ENCODE peak calls at places on chromosomes 13 and 19, in ten cellular contexts. T is Peyer's patch, C is esophagus squamous epithelium, M is upper lobe of left lung, P is body of pancreas, W is IMR-90, E is tibial nerve, Z is heart left ventricle, B is H1, V is uterus. Y is an unnamed sample. For H3K4me1, the result is how much of the 10 kb centered on the place peaks cover.

GRCh38 chr19:14375055-14375581 is 6.1 kb upstream of the ADGRE5 start:
- DNase-seq in M (peak), E (no peak), P (peak), V (no peak), W (no peak), B (no peak), C (peak), Z (peak), T (peak), Y (no peak)

GRCh38 chr13:48431431-48431830 is 18.5 kb upstream of the LPAR6 start:
- DNase-seq in E (no peak), T (no peak), C (no peak), M (no peak), P (no peak), Z (no peak), B (no peak), V (no peak), W (no peak), Y (no peak)

GRCh38 chr19:23867895-23868294 is 46.8 kb upstream of the ZNF726 start:
- DNase-seq in B (no peak), C (no peak), Z (no peak), P (no peak), W (no peak), V (no peak), T (no peak), E (no peak), M (no peak), Y (no peak)

GRCh38 chr19:10686661-10687517 is 14.3 kb upstream of the QTRT1 start:
- DNase-seq in V (no peak), C (no peak), B (no peak), W (peak), P (no peak), T (no peak), Z (peak), M (no peak), E (no peak), Y (no peak)

GRCh38 chr13:105655046-105655445 is 880.4 kb downstream of the EFNB2 start:
- DNase-seq in M (no peak), P (no peak), V (no peak), Z (no peak), T (no peak), C (no peak), E (no peak), W (peak), B (no peak), Y (no peak)

GRCh38 chr19:29741776-29742175 is 26.7 kb upstream of the C19orf12 start:
- DNase-seq in W (no peak), Z (no peak), C (no peak), B (no peak), E (no peak), V (no peak), T (no peak), P (no peak), M (no peak), Y (no peak)

GRCh38 chr13:45370922-45371406 is 30.0 kb upstream of the TPT1 start:
- DNase-seq in Z (peak), B (peak), V (peak), C (no peak), W (peak), T (peak), P (peak), M (peak), E (peak), Y (peak)

GRCh38 chr19:30227661-30228112 is 144.5 kb upstream of the ZNF536 start:
- DNase-seq in Z (peak), B (peak), P (peak), M (peak), V (peak), T (no peak), W (peak), E (no peak), C (no peak), Y (peak)

GRCh38 chr13:110524484-110525254 is 36.9 kb downstream of the RAB20 start:
- DNase-seq in M (peak), W (no peak), C (no peak), P (peak), Z (peak), V (no peak), E (no peak), B (no peak), T (no peak), Y (no peak)

GRCh38 chr19:54572696-54573311 is 786 bp upstream of the LILRA2 start:
- DNase-seq in B (no peak), E (no peak), M (peak), Z (no peak), V (no peak), C (no peak), T (peak), W (no peak), P (no peak), Y (no peak)

GRCh38 chr19:13781547-13781946 is 7.3 kb downstream of the C19orf53 start:
- DNase-seq in Z (peak), P (peak), M (peak), W (peak), E (peak), C (no peak), V (peak), B (peak), T (peak), Y (peak)

GRCh38 chr19:34990578-34991192 is 9.4 kb upstream of the GRAMD1A start:
- DNase-seq in B (no peak), C (no peak), Z (no peak), T (no peak), M (no peak), V (no peak), W (no peak), E (no peak), P (no peak), Y (no peak)

GRCh38 chr19:34991542-34992333 is 8.4 kb upstream of the GRAMD1A start:
- DNase-seq in M (no peak), Z (no peak), C (no peak), P (no peak), E (no peak), T (no peak), W (no peak), B (no peak), V (no peak), Y (no peak)

GRCh38 chr19:34985249-34986022 is 14.7 kb upstream of the GRAMD1A start:
- DNase-seq in P (peak), T (peak), M (peak), E (no peak), V (no peak), Z (no peak), C (no peak), W (peak), B (peak), Y (no peak)

GRCh38 chr19:34988119-34988518 is 12.0 kb upstream of the GRAMD1A start:
- DNase-seq in E (no peak), Z (no peak), C (no peak), B (no peak), W (no peak), T (no peak), M (no peak), P (no peak), V (no peak), Y (no peak)

GRCh38 chr19:34989248-34989797 is 10.8 kb upstream of the GRAMD1A start:
- DNase-seq in T (no peak), V (no peak), C (no peak), M (no peak), Z (no peak), P (no peak), E (no peak), W (no peak), B (no peak), Y (no peak)
- TF ChIP-seq POLR2A in T (no peak), V (no peak), C (no peak), M (no peak), Z (no peak), P (no peak), E (no peak), W (no peak), B (no peak), Y (no peak)

GRCh38 chr19:48556825-48557224 is 4.9 kb downstream of the SULT2B1 start:
- DNase-seq in W (no peak), E (no peak), Z (no peak), P (no peak), M (no peak), B (no peak), V (no peak), T (no peak), C (no peak), Y (no peak)

GRCh38 chr19:48561412-48561811 is 9.4 kb downstream of the SULT2B1 start:
- DNase-seq in W (no peak), M (no peak), E (no peak), C (no peak), B (no peak), Z (no peak), P (no peak), T (no peak), V (no peak), Y (no peak)

GRCh38 chr19:48558018-48558684 is 6.2 kb downstream of the SULT2B1 start:
- DNase-seq in C (no peak), W (peak), E (no peak), Z (no peak), B (no peak), P (peak), M (peak), V (no peak), T (no peak), Y (no peak)

GRCh38 chr19:48556163-48556562 is 4.2 kb downstream of the SULT2B1 start:
- DNase-seq in C (no peak), V (no peak), W (peak), P (no peak), Z (no peak), M (no peak), T (no peak), E (no peak), B (no peak), Y (no peak)

GRCh38 chr19:48560095-48560530 is 8.1 kb downstream of the SULT2B1 start:
- DNase-seq in P (no peak), Z (no peak), T (no peak), B (no peak), V (no peak), E (no peak), W (no peak), M (no peak), C (no peak), Y (no peak)
- H3K4me1 ChIP-seq in P (under half), Z (under half), T (under half), B (under half), V (under half), E (under half), W (under half), M (under half), C (half or more), Y (under half)

GRCh38 chr19:485583-486236 is 10.6 kb upstream of the MADCAM1 start:
- DNase-seq in V (no peak), Z (no peak), E (peak), B (no peak), C (no peak), M (no peak), T (no peak), P (peak), W (no peak), Y (no peak)

GRCh38 chr19:489418-490196 is 6.7 kb upstream of the MADCAM1 start:
- DNase-seq in M (no peak), W (peak), P (no peak), C (no peak), T (no peak), Z (no peak), B (peak), V (peak), E (no peak), Y (no peak)

GRCh38 chr19:492091-492531 is 4.2 kb upstream of the MADCAM1 start:
- DNase-seq in M (no peak), Z (peak), B (no peak), V (no peak), C (no peak), T (no peak), W (no peak), E (no peak), P (no peak), Y (no peak)

GRCh38 chr19:491146-491741 is 5.0 kb upstream of the MADCAM1 start:
- DNase-seq in W (no peak), C (no peak), B (peak), Z (peak), P (no peak), M (no peak), T (no peak), V (no peak), E (no peak), Y (no peak)

DNA sequence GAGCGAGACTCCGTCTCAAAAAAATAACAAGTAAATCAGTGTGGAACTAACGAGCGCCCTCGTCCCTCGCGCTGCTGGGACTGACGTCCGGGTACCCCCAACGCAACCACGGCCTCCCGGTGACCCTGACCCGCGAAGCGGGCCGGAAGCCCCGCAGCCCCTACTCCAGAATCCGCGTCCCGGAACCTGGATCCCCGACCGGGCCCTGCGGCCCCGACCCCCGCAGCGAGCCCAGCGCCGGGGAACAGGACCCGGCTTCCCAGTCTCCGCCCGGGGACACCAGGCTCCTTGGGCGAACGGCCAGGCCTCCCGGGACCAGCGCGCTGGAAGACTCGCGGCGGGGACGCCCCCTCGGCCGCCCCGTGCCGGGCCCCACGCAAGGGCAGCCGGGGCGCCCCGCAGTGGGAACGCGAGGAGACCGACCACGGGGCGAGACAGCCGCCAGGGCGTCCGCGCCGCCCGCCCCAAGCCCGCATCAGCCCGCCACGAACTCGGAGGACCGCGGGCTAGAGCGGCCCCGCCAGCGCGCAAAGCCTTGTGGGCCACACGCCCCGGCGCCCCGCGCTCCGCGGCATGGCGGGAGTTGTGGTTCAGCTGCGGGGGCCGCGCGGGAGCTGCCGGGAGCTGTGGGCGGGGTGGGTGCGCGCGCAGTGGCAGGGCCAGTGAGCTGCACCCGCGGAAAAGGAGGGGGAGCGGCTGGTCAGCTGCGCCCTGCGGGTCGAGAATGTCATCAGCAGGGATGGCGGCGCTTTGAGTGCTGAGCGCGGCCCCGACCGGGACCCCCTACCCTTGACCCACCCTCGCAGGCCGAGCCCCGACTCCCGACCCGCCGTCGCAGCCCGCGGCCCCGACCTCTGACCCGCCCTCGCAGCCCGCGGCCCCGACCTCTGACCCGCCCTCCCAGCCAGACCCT is 7.5 kb upstream of the MADCAM1 start:
- DNase-seq in B (peak), M (peak), C (peak), W (peak), T (peak), E (peak), Z (peak), P (peak), V (peak), Y (peak)
- TF ChIP-seq POLR2A in B (no peak), M (peak), C (no peak), W (peak), T (peak), E (peak), Z (no peak), P (peak), V (peak), Y (peak)

DNA sequence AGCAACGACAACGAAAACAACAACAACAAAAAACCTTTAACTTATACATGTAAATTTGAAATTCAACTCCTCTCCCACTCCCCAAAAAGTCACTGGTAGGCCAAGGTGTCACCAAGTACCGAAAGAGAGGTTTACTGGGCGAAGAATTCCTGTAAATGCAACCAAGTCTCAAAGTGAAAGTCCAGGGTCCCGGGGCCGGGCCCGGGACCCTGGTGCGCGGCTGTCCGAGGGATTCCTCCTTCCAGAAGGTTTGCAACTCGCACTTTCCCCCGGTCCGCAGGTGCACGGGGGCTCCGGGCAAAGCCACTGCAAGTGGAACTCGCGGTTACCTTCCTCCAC is 1.1 kb downstream of the STK24 start:
- DNase-seq in P (no peak), C (no peak), M (no peak), T (no peak), W (no peak), B (no peak), V (no peak), Z (no peak), E (no peak), Y (no peak)
- H3K4me1 ChIP-seq in P (half or more), C (half or more), M (under half), T (half or more), W (under half), B (under half), V (under half), Z (under half), E (half or more), Y (under half)